ENCODE peak calls at places on chromosomes 5 and 9, in ten cellular contexts. One of them, this sample, is unnamed.

GRCh38 chr5:179840766-179841165 is 17.9 kb downstream of the MRNIP start:
- DNase-seq in PC-3: no peak
- DNase-seq in EL: no peak
- DNase-seq in kidney tubule cell: no peak
- DNase-seq in omental fat pad: peak
- DNase-seq in mesenteric fat pad: no peak
- DNase-seq in heart left ventricle: no peak
- DNase-seq in H9: no peak
- DNase-seq in SHP77 treated with DMSO at 0.1 percent for 48 hours: no peak
- DNase-seq in CD4-positive, alpha-beta T cell: no peak
- DNase-seq in this sample: no peak

GRCh38 chr5:134245101-134245604 is 19.3 kb upstream of the PPP2CA start:
- DNase-seq in H9: peak
- DNase-seq in SHP77 treated with DMSO at 0.1 percent for 48 hours: no peak
- DNase-seq in mesenteric fat pad: no peak
- DNase-seq in kidney tubule cell: peak
- DNase-seq in heart left ventricle: peak
- DNase-seq in CD4-positive, alpha-beta T cell: no peak
- DNase-seq in EL: peak
- DNase-seq in omental fat pad: no peak
- DNase-seq in PC-3: peak
- DNase-seq in this sample: peak

GRCh38 chr5:177429248-177430045 is 3.0 kb downstream of the GRK6 start:
- DNase-seq in kidney tubule cell: no peak
- DNase-seq in mesenteric fat pad: no peak
- DNase-seq in EL: no peak
- DNase-seq in SHP77 treated with DMSO at 0.1 percent for 48 hours: no peak
- DNase-seq in H9: no peak
- DNase-seq in heart left ventricle: peak
- DNase-seq in PC-3: no peak
- DNase-seq in omental fat pad: no peak
- DNase-seq in CD4-positive, alpha-beta T cell: peak
- DNase-seq in this sample: peak

GRCh38 chr5:20678814-20679298 is 690.9 kb upstream of the CDH18 start:
- DNase-seq in PC-3: peak
- DNase-seq in SHP77 treated with DMSO at 0.1 percent for 48 hours: no peak
- DNase-seq in H9: no peak
- DNase-seq in CD4-positive, alpha-beta T cell: no peak
- DNase-seq in EL: peak
- DNase-seq in omental fat pad: no peak
- DNase-seq in kidney tubule cell: peak
- DNase-seq in mesenteric fat pad: no peak
- DNase-seq in heart left ventricle: no peak
- DNase-seq in this sample: no peak

GRCh38 chr5:74639538-74640449 is 734 bp downstream of the ENC1 start:
- DNase-seq in kidney tubule cell: peak
- DNase-seq in SHP77 treated with DMSO at 0.1 percent for 48 hours: no peak
- DNase-seq in EL: peak
- DNase-seq in H9: peak
- DNase-seq in CD4-positive, alpha-beta T cell: peak
- DNase-seq in mesenteric fat pad: no peak
- DNase-seq in PC-3: peak
- DNase-seq in omental fat pad: no peak
- DNase-seq in heart left ventricle: peak
- DNase-seq in this sample: no peak

GRCh38 chr9:127344373-127344995 is 52.5 kb upstream of the SLC2A8 start:
- DNase-seq in SHP77 treated with DMSO at 0.1 percent for 48 hours: no peak
- DNase-seq in heart left ventricle: no peak
- DNase-seq in CD4-positive, alpha-beta T cell: no peak
- DNase-seq in EL: peak
- DNase-seq in H9: no peak
- DNase-seq in omental fat pad: no peak
- DNase-seq in kidney tubule cell: peak
- DNase-seq in PC-3: no peak
- DNase-seq in mesenteric fat pad: no peak
- DNase-seq in this sample: no peak

GRCh38 chr9:91176426-91176825 is 185.3 kb downstream of the AUH start:
- DNase-seq in heart left ventricle: no peak
- DNase-seq in CD4-positive, alpha-beta T cell: no peak
- DNase-seq in EL: no peak
- DNase-seq in PC-3: no peak
- DNase-seq in omental fat pad: no peak
- DNase-seq in kidney tubule cell: no peak
- DNase-seq in H9: no peak
- DNase-seq in SHP77 treated with DMSO at 0.1 percent for 48 hours: no peak
- DNase-seq in mesenteric fat pad: peak
- DNase-seq in this sample: no peak

GRCh38 chr9:15142903-15143534 is 164.0 kb downstream of the TTC39B start:
- DNase-seq in heart left ventricle: no peak
- DNase-seq in EL: peak
- DNase-seq in CD4-positive, alpha-beta T cell: no peak
- DNase-seq in mesenteric fat pad: no peak
- DNase-seq in kidney tubule cell: peak
- DNase-seq in omental fat pad: no peak
- DNase-seq in PC-3: peak
- DNase-seq in SHP77 treated with DMSO at 0.1 percent for 48 hours: no peak
- DNase-seq in H9: peak
- DNase-seq in this sample: no peak

GRCh38 chr5:139635606-139636206 is 12.4 kb upstream of the CXXC5 start:
- DNase-seq in mesenteric fat pad: peak
- DNase-seq in SHP77 treated with DMSO at 0.1 percent for 48 hours: peak
- DNase-seq in CD4-positive, alpha-beta T cell: no peak
- DNase-seq in H9: no peak
- DNase-seq in heart left ventricle: peak
- DNase-seq in kidney tubule cell: peak
- DNase-seq in EL: peak
- DNase-seq in PC-3: peak
- DNase-seq in omental fat pad: no peak
- DNase-seq in this sample: peak

GRCh38 chr9:135926402-135927194 is 19.3 kb upstream of the CAMSAP1 start:
- DNase-seq in EL: peak
- DNase-seq in H9: no peak
- DNase-seq in mesenteric fat pad: no peak
- DNase-seq in CD4-positive, alpha-beta T cell: no peak
- DNase-seq in omental fat pad: no peak
- DNase-seq in kidney tubule cell: peak
- DNase-seq in PC-3: peak
- DNase-seq in heart left ventricle: peak
- DNase-seq in SHP77 treated with DMSO at 0.1 percent for 48 hours: no peak
- DNase-seq in this sample: no peak